ENCODE peak calls at places on chromosomes 12 and 14, in ten cellular contexts. P is Panc1, L is suprapubic skin, J is stomach, S is upper lobe of left lung, Q is HL-60, A is transverse colon, D is vagina, H is prostate gland, G is SK-N-SH. V is an unnamed sample.

GRCh38 chr12:3730111-3730510 is 22.8 kb downstream of the CRACR2A start:
- DNase-seq in A (no peak), H (no peak), J (no peak), S (no peak), G (no peak), D (no peak), Q (no peak), L (no peak), P (no peak), V (no peak)

GRCh38 chr12:56631790-56632700 is 1.9 kb upstream of the BAZ2A start:
- DNase-seq in H (peak), Q (no peak), P (no peak), J (peak), S (peak), L (peak), A (peak), G (peak), D (no peak), V (peak)

GRCh38 chr14:101407328-101407727 is 154.0 kb upstream of the DIO3 start:
- DNase-seq in A (no peak), L (no peak), S (peak), Q (no peak), H (no peak), P (no peak), G (no peak), J (no peak), D (no peak), V (no peak)

GRCh38 chr12:94047781-94048567 is 100.4 kb upstream of the PLXNC1 start:
- DNase-seq in A (no peak), D (no peak), H (peak), Q (no peak), P (no peak), S (no peak), L (no peak), J (no peak), G (no peak), V (no peak)

GRCh38 chr12:50739611-50740010 is 24.3 kb upstream of the ATF1 start:
- DNase-seq in Q (no peak), D (no peak), G (no peak), J (no peak), L (no peak), S (no peak), H (no peak), P (no peak), A (no peak), V (no peak)

GRCh38 chr12:18684430-18684829 is 53.4 kb downstream of the PLCZ1 start:
- DNase-seq in A (no peak), H (no peak), P (no peak), S (no peak), G (no peak), D (no peak), Q (peak), L (no peak), J (no peak), V (no peak)

GRCh38 chr14:95818581-95818980 is 58.1 kb upstream of the TUNAR start:
- DNase-seq in J (no peak), P (no peak), Q (no peak), H (no peak), D (peak), S (no peak), G (no peak), L (no peak), A (no peak), V (no peak)

GRCh38 chr14:77424862-77425261 is 1.5 kb upstream of the NOXRED1 start:
- DNase-seq in L (no peak), P (no peak), S (no peak), H (no peak), J (no peak), G (no peak), Q (no peak), A (no peak), D (no peak), V (no peak)

GRCh38 chr12:94134226-94134795 is 14.1 kb upstream of the PLXNC1 start:
- DNase-seq in D (no peak), A (no peak), S (no peak), P (peak), L (no peak), J (no peak), G (peak), H (no peak), Q (no peak), V (no peak)

GRCh38 chr12:52055781-52056711 is 4.8 kb downstream of the NR4A1 start:
- DNase-seq in J (peak), L (no peak), S (peak), P (no peak), Q (no peak), G (no peak), D (no peak), H (no peak), A (peak), V (peak)

GRCh38 chr14:73741876-73742519 is 27.8 kb upstream of the PNMA1 start:
- DNase-seq in Q (no peak), J (no peak), A (no peak), D (no peak), S (peak), G (peak), L (no peak), P (no peak), H (no peak), V (peak)

GRCh38 chr12:3107071-3107583 is 29.9 kb downstream of the TSPAN9 start:
- DNase-seq in Q (no peak), S (no peak), D (no peak), P (no peak), H (no peak), G (peak), A (no peak), L (no peak), J (no peak), V (no peak)

GRCh38 chr14:69848903-69849391 is 30.3 kb upstream of the SMOC1 start:
- DNase-seq in P (no peak), Q (no peak), S (no peak), J (no peak), A (no peak), D (no peak), H (no peak), L (no peak), G (no peak), V (no peak)

GRCh38 chr12:120290541-120291312 is 976 bp downstream of the RNU4-2 start:
- DNase-seq in S (no peak), G (no peak), D (no peak), H (peak), A (peak), L (no peak), J (peak), P (peak), Q (peak), V (peak)

GRCh38 chr14:100381386-100382105 is 58.4 kb downstream of the SLC25A47 start:
- DNase-seq in J (no peak), L (no peak), P (no peak), S (no peak), A (no peak), H (no peak), Q (no peak), G (no peak), D (no peak), V (no peak)

GRCh38 chr12:49553512-49554088 is 14.3 kb downstream of the MCRS1 start:
- DNase-seq in P (peak), S (no peak), A (no peak), L (no peak), D (no peak), Q (no peak), H (no peak), J (no peak), G (peak), V (no peak)

GRCh38 chr12:20188930-20189653 is 179.2 kb upstream of the PDE3A start:
- DNase-seq in S (no peak), H (no peak), J (no peak), Q (no peak), L (no peak), D (no peak), G (no peak), A (no peak), P (no peak), V (no peak)

GRCh38 chr14:78606111-78606510 is 435.9 kb downstream of the NRXN3 start:
- DNase-seq in G (no peak), L (no peak), A (no peak), Q (no peak), J (no peak), S (no peak), H (no peak), P (no peak), D (no peak), V (no peak)

GRCh38 chr14:90807060-90807459 is 9.2 kb downstream of the TTC7B start:
- DNase-seq in H (no peak), G (no peak), D (no peak), J (no peak), S (no peak), A (no peak), Q (no peak), P (no peak), L (no peak), V (no peak)

GRCh38 chr14:21227981-21228380 is 41.3 kb downstream of the HNRNPC start:
- DNase-seq in A (no peak), L (no peak), D (no peak), S (no peak), J (no peak), H (no peak), G (no peak), Q (no peak), P (no peak), V (no peak)

GRCh38 chr12:124495194-124495983 is 72.0 kb downstream of the NCOR2 start:
- DNase-seq in G (no peak), Q (no peak), J (no peak), A (no peak), S (no peak), H (no peak), P (no peak), L (no peak), D (no peak), V (no peak)

GRCh38 chr14:65065719-65066118 is 36.6 kb downstream of the MAX start:
- DNase-seq in A (no peak), H (peak), S (no peak), G (no peak), J (no peak), D (no peak), Q (no peak), P (no peak), L (no peak), V (no peak)

GRCh38 chr14:102063092-102063807 is 23.6 kb downstream of the HSP90AA1 start:
- DNase-seq in L (peak), D (no peak), J (peak), Q (peak), A (peak), G (peak), S (peak), P (peak), H (peak), V (peak)

GRCh38 chr14:60655898-60656754 is 6.8 kb upstream of the SIX1 start:
- DNase-seq in J (no peak), H (peak), A (no peak), Q (no peak), G (peak), P (no peak), L (no peak), S (no peak), D (no peak), V (no peak)

GRCh38 chr14:92026548-92027190 is 13.2 kb downstream of the TRIP11 start:
- DNase-seq in G (no peak), A (no peak), L (no peak), Q (no peak), J (no peak), P (no peak), D (no peak), H (no peak), S (peak), V (no peak)

GRCh38 chr12:52093346-52093745 is 13.8 kb downstream of the SMIM41 start:
- DNase-seq in P (no peak), S (no peak), D (no peak), A (no peak), G (peak), H (no peak), J (peak), Q (no peak), L (no peak), V (no peak)

GRCh38 chr12:4041191-4041885 is 168.1 kb upstream of the PARP11 start:
- DNase-seq in S (no peak), P (no peak), A (peak), L (no peak), Q (no peak), G (no peak), D (no peak), J (no peak), H (no peak), V (no peak)

GRCh38 chr12:124565071-124565491 is 2.3 kb downstream of the NCOR2 start:
- DNase-seq in G (peak), A (no peak), D (no peak), L (no peak), H (no peak), P (no peak), Q (no peak), S (peak), J (no peak), V (no peak)

GRCh38 chr14:51056431-51056830 is 38.5 kb downstream of the TRIM9 start:
- DNase-seq in Q (no peak), H (no peak), P (no peak), D (no peak), A (no peak), J (no peak), S (no peak), G (peak), L (no peak), V (no peak)

GRCh38 chr12:122726056-122726558 is 4.5 kb downstream of the HCAR1 start:
- DNase-seq in J (peak), A (no peak), L (no peak), P (peak), D (no peak), H (peak), G (no peak), S (no peak), Q (no peak), V (no peak)

GRCh38 chr12:49201595-49202295 is 12.9 kb upstream of the TUBA1A start:
- DNase-seq in J (no peak), A (no peak), H (no peak), P (no peak), Q (no peak), D (no peak), L (no peak), G (peak), S (no peak), V (no peak)

GRCh38 chr12:62248873-62249272 is 11.3 kb upstream of the USP15 start:
- DNase-seq in P (no peak), J (no peak), A (no peak), G (no peak), S (no peak), H (no peak), D (no peak), L (no peak), Q (no peak), V (no peak)

GRCh38 chr14:23068792-23069412 is 11.6 kb upstream of the CDH24 start:
- DNase-seq in P (peak), J (peak), L (peak), A (peak), Q (peak), D (no peak), S (no peak), H (peak), G (peak), V (peak)

GRCh38 chr12:49331360-49332222 is 5.4 kb downstream of the C1QL4 start:
- DNase-seq in P (no peak), L (peak), Q (no peak), D (peak), S (no peak), J (peak), G (peak), H (peak), A (peak), V (peak)

GRCh38 chr14:30849354-30849753 is 25.0 kb upstream of the COCH start:
- DNase-seq in P (no peak), Q (peak), S (no peak), L (no peak), A (peak), H (no peak), J (no peak), G (no peak), D (no peak), V (no peak)

GRCh38 chr14:30894923-30895515 is 20.7 kb downstream of the COCH start:
- DNase-seq in Q (no peak), L (no peak), S (no peak), A (no peak), P (no peak), D (no peak), G (no peak), H (no peak), J (no peak), V (no peak)

GRCh38 chr12:75208851-75209781 is 523 bp downstream of the KCNC2 start:
- DNase-seq in L (no peak), J (no peak), Q (no peak), H (no peak), S (peak), D (no peak), G (peak), P (no peak), A (no peak), V (no peak)

GRCh38 chr14:72771561-72771960 is 122.3 kb downstream of the DPF3 start:
- DNase-seq in J (no peak), L (no peak), H (no peak), Q (no peak), G (no peak), S (no peak), D (peak), P (no peak), A (peak), V (no peak)

GRCh38 chr12:6452245-6452731 is 446 bp downstream of the TAPBPL start:
- DNase-seq in H (peak), Q (no peak), S (no peak), L (no peak), A (peak), J (peak), D (no peak), P (no peak), G (peak), V (peak)

GRCh38 chr12:95277139-95277538 is 59.5 kb downstream of the VEZT start:
- DNase-seq in H (no peak), P (no peak), A (no peak), S (no peak), G (no peak), D (no peak), Q (no peak), L (no peak), J (no peak), V (no peak)
- TF ChIP-seq POLR2AphosphoS5 in H (no peak), P (no peak), A (no peak), S (no peak), G (no peak), D (no peak), Q (no peak), L (no peak), J (no peak), V (no peak)

GRCh38 chr12:85831327-85831990 is 4.8 kb downstream of the RASSF9 start:
- DNase-seq in Q (no peak), J (no peak), L (no peak), D (no peak), P (no peak), G (no peak), H (no peak), S (no peak), A (no peak), V (no peak)
- TF ChIP-seq POLR2AphosphoS5 in Q (no peak), J (no peak), L (no peak), D (no peak), P (no peak), G (no peak), H (no peak), S (no peak), A (no peak), V (no peak)

DNA sequence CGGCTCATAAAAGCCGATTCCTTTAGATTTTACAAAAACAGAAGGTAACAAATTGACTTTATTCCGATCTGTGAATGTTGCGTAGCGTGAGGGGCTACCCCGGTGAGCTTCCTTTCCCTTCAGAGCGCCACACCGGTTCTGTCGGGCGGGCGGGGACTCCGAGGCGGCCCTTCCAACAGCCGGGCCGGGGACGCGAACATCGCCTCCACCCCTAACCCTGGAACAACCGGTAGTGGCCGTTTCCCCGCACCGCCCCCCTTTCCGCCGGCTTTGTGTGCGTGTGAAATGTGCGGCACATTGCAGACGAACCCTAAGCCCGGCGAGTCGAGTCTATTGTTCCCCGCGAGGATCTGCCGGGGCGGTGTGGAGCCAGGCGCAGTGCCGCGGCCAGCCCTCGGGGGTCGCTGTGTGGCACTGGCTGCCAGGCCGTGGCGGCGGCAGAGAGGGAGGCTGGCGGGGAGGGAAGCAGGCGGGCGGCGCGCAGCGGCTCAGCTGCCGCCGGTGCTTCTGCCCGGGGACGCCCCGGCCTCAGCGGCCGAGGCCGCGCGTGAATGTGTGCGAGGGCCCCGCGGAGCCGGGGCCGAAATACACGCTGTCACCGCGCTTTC is 777 bp upstream of the ARID2 start:
- DNase-seq in P (peak), D (no peak), A (peak), H (peak), J (peak), Q (peak), S (peak), L (peak), G (peak), V (peak)
- TF ChIP-seq POLR2AphosphoS5 in P (peak), D (peak), A (peak), H (peak), J (peak), Q (peak), S (peak), L (peak), G (peak), V (peak)

DNA sequence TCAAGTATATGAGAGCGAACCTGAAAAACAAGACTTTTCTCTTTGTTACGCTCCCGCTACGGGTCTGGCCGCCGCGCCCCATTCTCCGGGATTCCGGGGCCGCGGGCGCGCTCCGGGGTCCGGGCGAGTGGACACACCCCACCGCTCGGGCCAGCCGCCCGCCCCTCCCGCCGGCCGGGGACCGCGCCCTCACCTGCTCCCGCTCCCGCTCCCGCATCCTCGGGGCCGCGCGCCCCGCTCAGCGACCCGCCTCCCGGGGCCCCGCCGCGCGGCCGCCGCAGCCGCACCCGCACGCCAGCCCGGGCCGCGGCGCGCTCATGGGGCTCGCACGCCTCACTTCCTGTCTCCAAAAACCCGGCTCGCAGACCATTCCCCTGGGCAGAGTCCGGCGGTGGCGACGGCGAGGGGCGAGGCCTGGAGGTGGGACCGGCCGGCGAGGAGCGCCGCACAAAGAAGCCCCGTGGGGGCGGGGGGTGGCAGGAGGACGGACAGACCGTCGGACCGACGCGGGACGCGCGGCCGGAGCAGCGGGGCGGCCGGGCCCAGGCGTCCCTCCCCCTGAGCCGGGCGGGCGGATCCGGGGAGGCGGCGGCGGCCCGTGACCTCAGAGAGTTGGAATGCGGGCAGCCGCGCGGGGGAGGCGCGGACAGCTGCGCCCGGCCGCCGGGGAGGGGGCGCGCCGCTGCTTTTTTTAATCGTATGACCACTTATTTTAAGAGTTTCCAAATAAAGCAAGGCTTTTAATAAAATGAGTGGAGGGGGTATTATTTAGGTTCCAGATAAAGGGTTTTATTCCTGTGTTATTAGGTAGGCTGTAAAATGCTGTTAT is at the start of gene PTPN21:
- DNase-seq in H (peak), S (peak), P (no peak), D (no peak), Q (no peak), J (peak), L (peak), A (peak), G (peak), V (peak)
- TF ChIP-seq POLR2AphosphoS5 in H (no peak), S (peak), P (peak), D (peak), Q (no peak), J (no peak), L (no peak), A (peak), G (peak), V (peak)

DNA sequence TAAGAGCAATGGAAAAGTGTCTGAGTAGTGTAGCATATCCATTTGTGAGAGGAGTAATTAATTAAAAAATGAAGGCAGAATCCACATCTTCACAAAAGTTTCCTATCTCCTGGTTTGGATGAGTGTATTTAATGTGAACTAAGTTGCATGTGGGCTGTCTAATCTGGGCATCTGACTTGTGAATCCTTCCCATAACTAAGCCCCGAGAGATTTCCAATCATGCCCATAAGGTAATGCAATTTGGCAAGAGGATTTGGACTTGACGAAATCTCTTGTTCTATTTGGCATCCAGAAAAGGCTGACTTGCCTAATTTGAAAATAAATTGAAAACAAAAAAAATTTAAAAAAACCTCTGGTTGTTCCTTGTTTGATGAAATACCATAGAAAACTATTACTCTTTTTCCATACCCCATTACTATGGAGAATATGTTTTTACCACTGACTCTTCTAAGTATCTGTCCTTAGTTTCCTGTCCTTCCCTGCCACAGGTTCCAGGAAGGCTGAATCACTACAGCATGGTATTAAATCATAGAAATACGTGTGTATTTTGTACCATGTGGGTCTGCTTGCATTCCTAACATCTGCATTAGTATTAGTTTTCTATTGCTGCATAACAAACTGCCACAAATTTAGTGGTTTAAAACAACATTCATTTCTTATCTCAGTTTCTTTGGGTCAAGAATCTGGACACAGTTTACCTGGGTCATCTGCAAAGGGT is 48.4 kb downstream of the ETV6 start:
- DNase-seq in P (no peak), L (no peak), A (no peak), H (no peak), J (no peak), Q (no peak), S (no peak), G (no peak), D (no peak), V (no peak)
- TF ChIP-seq POLR2AphosphoS5 in P (no peak), L (no peak), A (no peak), H (no peak), J (no peak), Q (no peak), S (no peak), G (no peak), D (no peak), V (no peak)

V was measured in sigmoid colon.